ENCODE peak calls at places on chromosome 12, in six cellular contexts. T is nephron progenitor cell, D is mesothelial cell of epicardium, Q is brain microvascular endothelial cell, O is lower lobe of right lung, H is endothelial cell. W is an unnamed sample.

GRCh38 chr12:9710584-9711375 is 22.1 kb downstream of the CLECL1 start:
- DNase-seq in T (no peak), D (no peak), Q (no peak), O (no peak), H (no peak), W (no peak)

GRCh38 chr12:63047146-63047545 is 103.9 kb downstream of the AVPR1A start:
- DNase-seq in T (no peak), D (no peak), Q (no peak), O (no peak), H (no peak), W (no peak)

GRCh38 chr12:71828813-71829212 is 10.7 kb upstream of the TBC1D15 start:
- DNase-seq in T (no peak), D (no peak), Q (no peak), O (no peak), H (no peak), W (no peak)

GRCh38 chr12:120156315-120157259 is 37.9 kb downstream of the GCN1 start:
- DNase-seq in T (no peak), D (no peak), Q (no peak), O (no peak), H (no peak), W (no peak)

GRCh38 chr12:57369202-57369601 is 61.6 kb downstream of the R3HDM2 start:
- DNase-seq in T (no peak), D (no peak), Q (no peak), O (no peak), H (no peak), W (no peak)

GRCh38 chr12:47033081-47033480 is 46.3 kb upstream of the PCED1B start:
- DNase-seq in T (no peak), D (no peak), Q (no peak), O (peak), H (no peak), W (no peak)

GRCh38 chr12:103308396-103308795 is 187.4 kb downstream of the C12orf42 start:
- DNase-seq in T (no peak), D (no peak), Q (no peak), O (no peak), H (no peak), W (no peak)

GRCh38 chr12:57618966-57619433 is 7.8 kb downstream of the ARHGEF25 start:
- DNase-seq in T (no peak), D (no peak), Q (no peak), O (no peak), H (peak), W (no peak)

GRCh38 chr12:6946033-6946919 is 2.5 kb downstream of the C12orf57 start:
- DNase-seq in T (peak), D (peak), Q (no peak), O (peak), H (peak), W (no peak)

GRCh38 chr12:10562306-10562933 is 51.0 kb downstream of the MAGOHB start:
- DNase-seq in T (no peak), D (no peak), Q (peak), O (no peak), H (peak), W (peak)

GRCh38 chr12:24121911-24122310 is 172.4 kb upstream of the SOX5 start:
- DNase-seq in T (no peak), D (no peak), Q (no peak), O (no peak), H (no peak), W (no peak)

GRCh38 chr12:91127296-91127695 is 16.0 kb upstream of the LUM start:
- DNase-seq in T (no peak), D (no peak), Q (no peak), O (no peak), H (no peak), W (no peak)

GRCh38 chr12:64186789-64187188 is 35.3 kb downstream of the KICS2 start:
- DNase-seq in T (no peak), D (no peak), Q (peak), O (no peak), H (no peak), W (no peak)

GRCh38 chr12:122687091-122687490 is 16.1 kb downstream of the HCAR2 start:
- DNase-seq in T (no peak), D (no peak), Q (no peak), O (peak), H (no peak), W (no peak)

GRCh38 chr12:18358930-18359329 is 97.6 kb downstream of the PIK3C2G start:
- DNase-seq in T (no peak), D (no peak), Q (no peak), O (no peak), H (no peak), W (no peak)

GRCh38 chr12:104549820-104550480 is 93.2 kb downstream of the CHST11 start:
- DNase-seq in T (no peak), D (no peak), Q (peak), O (no peak), H (no peak), W (no peak)

GRCh38 chr12:41724216-41724615 is 420.5 kb downstream of the GXYLT1 start:
- DNase-seq in T (no peak), D (no peak), Q (no peak), O (no peak), H (no peak), W (no peak)

GRCh38 chr12:111557271-111558106 is 41.6 kb downstream of the ATXN2 start:
- DNase-seq in T (no peak), D (no peak), Q (no peak), O (no peak), H (no peak), W (no peak)

GRCh38 chr12:112473056-112473455 is 54.3 kb downstream of the PTPN11 start:
- DNase-seq in T (no peak), D (no peak), Q (no peak), O (no peak), H (no peak), W (no peak)

GRCh38 chr12:109981311-109981710 is 14.9 kb downstream of the GIT2 start:
- DNase-seq in T (no peak), D (no peak), Q (no peak), O (no peak), H (no peak), W (no peak)

GRCh38 chr12:10397311-10397710 is 7.5 kb upstream of the KLRK1 start:
- DNase-seq in T (no peak), D (no peak), Q (no peak), O (no peak), H (no peak), W (no peak)

GRCh38 chr12:93571854-93572711 is at the start of gene SOCS2:
- DNase-seq in T (peak), D (peak), Q (no peak), O (peak), H (peak), W (no peak)

GRCh38 chr12:91566328-91567099 is 383.9 kb upstream of the DCN start:
- DNase-seq in T (no peak), D (no peak), Q (no peak), O (no peak), H (no peak), W (no peak)

GRCh38 chr12:24880732-24881131 is 68.2 kb downstream of the BCAT1 start:
- DNase-seq in T (no peak), D (no peak), Q (no peak), O (no peak), H (no peak), W (no peak)

GRCh38 chr12:8088574-8088973 is 6.5 kb downstream of the NECAP1 start:
- DNase-seq in T (no peak), D (no peak), Q (no peak), O (no peak), H (no peak), W (no peak)

GRCh38 chr12:120748242-120748641 is 22.6 kb downstream of the ACADS start:
- DNase-seq in T (no peak), D (no peak), Q (no peak), O (no peak), H (no peak), W (no peak)

GRCh38 chr12:124267205-124267778 is 27.6 kb upstream of the RFLNA start:
- DNase-seq in T (no peak), D (no peak), Q (no peak), O (no peak), H (no peak), W (no peak)
- TF ChIP-seq CTCF in T (no peak), D (no peak), Q (no peak), O (no peak), H (no peak), W (no peak)

GRCh38 chr12:131833896-131834641 is 5.9 kb downstream of the MMP17 start:
- DNase-seq in T (no peak), D (no peak), Q (no peak), O (no peak), H (no peak), W (no peak)
- TF ChIP-seq CTCF in T (peak), D (no peak), Q (peak), O (peak), H (peak), W (peak)

DNA sequence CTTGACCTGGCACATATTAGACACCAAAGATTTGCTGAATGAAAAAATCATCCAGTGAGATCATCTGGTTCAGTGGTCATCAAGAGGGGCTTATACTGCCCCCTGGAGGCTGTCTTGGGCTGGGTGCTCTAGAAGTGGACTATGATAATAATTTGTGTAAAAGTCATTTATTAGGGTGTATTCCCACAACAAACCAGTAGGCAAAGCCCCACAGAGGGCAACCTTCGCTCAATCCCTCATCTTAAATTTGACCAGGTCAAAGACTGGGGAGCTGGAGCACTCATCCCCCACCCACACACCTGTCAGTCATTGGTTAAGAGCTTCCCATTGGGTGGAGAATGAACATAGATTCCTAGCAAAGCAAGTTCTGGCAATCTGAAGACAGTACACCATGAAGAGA is 20.0 kb upstream of the FICD start:
- DNase-seq in T (peak), D (no peak), Q (peak), O (no peak), H (peak), W (no peak)
- TF ChIP-seq CTCF in T (peak), D (peak), Q (peak), O (peak), H (peak), W (peak)

GRCh38 chr12:114682101-114682919 is 1.7 kb downstream of the TBX3 start:
- DNase-seq in T (no peak), D (no peak), Q (no peak), O (no peak), H (no peak), W (no peak)

GRCh38 chr12:114679942-114680341 is 4.0 kb downstream of the TBX3 start:
- DNase-seq in T (no peak), D (no peak), Q (no peak), O (no peak), H (no peak), W (no peak)

GRCh38 chr12:114680498-114681148 is 3.4 kb downstream of the TBX3 start:
- DNase-seq in T (no peak), D (no peak), Q (no peak), O (no peak), H (no peak), W (no peak)

GRCh38 chr12:114682920-114683708 is 861 bp downstream of the TBX3 start:
- DNase-seq in T (peak), D (no peak), Q (no peak), O (no peak), H (no peak), W (no peak)

DNA sequence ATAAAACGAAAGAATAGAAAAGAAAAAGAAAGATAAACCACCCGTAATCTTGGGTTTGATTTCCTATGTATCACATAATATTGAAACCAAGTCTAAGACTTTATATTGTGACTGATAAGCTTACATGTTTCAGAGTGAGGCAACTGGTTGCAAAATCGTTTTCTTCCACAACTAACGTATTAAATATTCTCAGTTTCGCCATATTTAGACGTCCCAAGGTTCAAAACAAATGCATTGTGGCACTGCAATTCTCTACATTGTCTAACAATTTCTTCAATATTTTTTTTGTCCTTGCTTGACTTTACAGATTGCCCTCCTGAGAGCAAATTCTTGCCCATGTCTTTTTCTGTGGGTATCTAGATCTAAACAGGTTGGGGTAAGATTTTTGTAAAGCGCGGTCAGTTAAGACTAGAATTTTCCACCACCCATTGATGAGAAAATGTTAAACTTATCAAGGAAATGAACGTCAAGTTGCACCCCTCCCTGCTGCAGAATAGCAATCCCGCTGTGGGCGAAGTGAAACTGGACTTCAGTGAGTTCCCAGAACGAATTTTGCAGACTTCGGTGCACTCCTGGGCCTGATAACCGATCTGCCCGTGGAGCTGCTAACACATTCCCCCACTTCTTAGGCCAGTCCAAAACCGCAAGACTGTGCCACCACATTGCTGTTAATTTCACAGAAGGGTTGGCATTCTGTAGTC is 2.7 kb downstream of the TBX3 start:
- DNase-seq in T (no peak), D (no peak), Q (no peak), O (no peak), H (no peak), W (no peak)
- TF ChIP-seq CTCF in T (no peak), D (no peak), Q (no peak), O (no peak), H (no peak), W (no peak)

DNA sequence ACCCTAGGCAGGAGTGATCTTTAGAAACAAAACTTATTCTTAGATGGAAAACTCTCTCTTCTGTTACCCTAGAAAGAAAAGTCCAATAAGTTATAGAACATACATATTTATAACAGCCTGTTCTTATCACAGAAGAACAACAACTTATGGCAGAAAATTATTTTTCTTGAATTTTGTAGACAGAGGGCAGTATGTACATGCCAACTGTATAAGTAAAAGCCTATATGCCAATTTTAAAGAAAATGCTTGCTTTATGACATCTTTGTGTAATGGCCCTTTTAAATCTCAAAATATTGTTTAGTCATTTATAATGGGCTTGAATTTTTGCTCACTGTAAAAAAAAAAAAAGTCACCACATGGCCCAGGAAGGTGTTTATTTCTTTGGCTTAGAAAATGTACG is 38.2 kb upstream of the GRIP1 start:
- DNase-seq in T (no peak), D (no peak), Q (no peak), O (no peak), H (no peak), W (no peak)
- TF ChIP-seq CTCF in T (no peak), D (no peak), Q (no peak), O (no peak), H (no peak), W (no peak)

DNA sequence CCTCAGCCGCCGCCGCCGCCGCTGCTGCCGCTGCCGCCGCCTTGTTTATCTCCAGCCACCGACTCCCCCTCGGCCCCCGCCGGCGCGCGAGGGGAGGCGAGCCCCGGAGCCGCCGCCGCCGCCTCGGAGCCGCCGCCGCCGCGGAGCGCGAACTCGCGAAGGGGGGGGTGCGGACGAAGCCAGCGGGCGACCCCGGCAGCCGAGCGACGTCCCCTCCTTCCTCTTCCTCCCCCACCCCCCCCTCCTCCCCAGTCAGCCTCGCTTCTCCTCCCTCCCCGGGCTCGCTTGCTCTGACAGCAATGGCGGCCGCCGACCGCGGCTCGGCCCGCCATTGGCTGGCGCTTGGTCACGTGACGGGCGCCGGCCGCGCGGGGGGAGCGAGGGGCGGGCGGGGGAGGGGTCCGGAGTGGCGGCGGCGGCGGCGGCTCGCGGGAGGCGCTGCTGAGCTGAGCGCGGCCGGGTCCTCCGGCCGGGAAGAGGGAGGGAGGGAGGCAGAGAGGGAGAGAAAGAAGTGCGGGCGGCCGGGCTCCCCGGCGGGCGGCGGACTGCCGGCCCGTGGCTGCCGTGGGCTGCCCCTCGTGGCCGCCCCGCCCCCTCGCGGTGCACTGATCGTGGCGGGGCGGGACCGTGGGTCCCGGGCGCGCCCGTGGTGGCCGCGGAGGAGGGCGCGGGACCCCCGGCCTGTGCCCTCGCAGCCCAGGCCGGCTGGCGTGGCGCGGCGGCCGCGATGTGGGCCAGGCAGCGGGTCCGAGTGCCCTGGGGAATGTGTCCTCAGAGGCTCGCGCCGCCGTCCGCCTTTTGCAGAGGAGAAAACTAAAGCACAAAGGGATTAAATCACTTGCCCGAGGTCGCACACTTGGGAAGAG is at the start of gene MED13L:
- DNase-seq in T (peak), D (peak), Q (peak), O (peak), H (peak), W (peak)
- TF ChIP-seq CTCF in T (no peak), D (peak), Q (peak), O (no peak), H (peak), W (peak)

GRCh38 chr12:49612210-49612609 is 6.8 kb upstream of the FAM186B start:
- DNase-seq in T (no peak), D (no peak), Q (no peak), O (no peak), H (no peak), W (no peak)

GRCh38 chr12:49609059-49609874 is 3.8 kb upstream of the FAM186B start:
- DNase-seq in T (no peak), D (no peak), Q (no peak), O (peak), H (no peak), W (no peak)

GRCh38 chr12:49615725-49616124 is 7.6 kb upstream of the PRPF40B start:
- DNase-seq in T (no peak), D (no peak), Q (no peak), O (no peak), H (no peak), W (no peak)

GRCh38 chr12:49609875-49610154 is 4.4 kb upstream of the FAM186B start:
- DNase-seq in T (no peak), D (no peak), Q (no peak), O (no peak), H (no peak), W (no peak)
- TF ChIP-seq CTCF in T (no peak), D (no peak), Q (peak), O (no peak), H (no peak), W (peak)

GRCh38 chr12:78584695-78585094 is 279.9 kb upstream of the SYT1 start:
- DNase-seq in T (no peak), D (no peak), Q (no peak), O (no peak), H (peak), W (no peak)
- TF ChIP-seq CTCF in T (peak), D (no peak), Q (peak), O (no peak), H (peak), W (peak)